ENCODE peak calls at places on chromosomes 11 and 22, in four cellular contexts. I, O, A and Y are unnamed samples.

GRCh38 chr11:19344661-19345518 is 104.1 kb upstream of the E2F8 start:
- DNase-seq in O (no peak), I (no peak), A (no peak), Y (peak)

GRCh38 chr11:124402326-124402922 is 3.6 kb upstream of the OR8B3 start:
- DNase-seq in O (peak), A (no peak), I (peak), Y (peak)

GRCh38 chr11:134559617-134559992 is 147.6 kb upstream of the B3GAT1 start:
- DNase-seq in O (no peak), I (no peak), A (no peak), Y (no peak)

GRCh38 chr11:104547996-104548661 is 350.1 kb downstream of the CASP12 start:
- DNase-seq in A (no peak), O (no peak), I (no peak), Y (peak)

GRCh38 chr11:103800406-103801114 is 235.9 kb upstream of the DDI1 start:
- DNase-seq in I (no peak), A (no peak), O (no peak), Y (peak)

GRCh38 chr11:35618497-35619029 is 303 bp downstream of the FJX1 start:
- DNase-seq in I (peak), A (no peak), O (no peak), Y (no peak)

GRCh38 chr11:16293204-16293681 is 63.1 kb downstream of the SOX6 start:
- DNase-seq in O (no peak), A (no peak), I (peak), Y (no peak)

GRCh38 chr11:28447226-28447625 is 339.0 kb downstream of the METTL15 start:
- DNase-seq in I (no peak), A (no peak), O (peak), Y (no peak)

GRCh38 chr22:38696606-38697005 is 4.1 kb downstream of the JOSD1 start:
- DNase-seq in O (peak), A (no peak), I (no peak), Y (no peak)

GRCh38 chr11:126929186-126930085 is 71.1 kb downstream of the KIRREL3 start:
- DNase-seq in A (no peak), O (no peak), I (no peak), Y (no peak)

GRCh38 chr11:21604564-21604963 is 588.3 kb upstream of the ANO5 start:
- DNase-seq in I (no peak), A (no peak), O (no peak), Y (no peak)

GRCh38 chr11:76247091-76247490 is 40.8 kb upstream of the WNT11 start:
- DNase-seq in O (no peak), A (no peak), I (no peak), Y (no peak)

GRCh38 chr11:116787436-116787785 is 412 bp downstream of the ZPR1 start:
- DNase-seq in I (no peak), A (no peak), O (no peak), Y (no peak)

GRCh38 chr11:93743316-93743715 is 1.8 kb downstream of the C11orf54 start:
- DNase-seq in I (no peak), O (no peak), A (no peak), Y (no peak)

GRCh38 chr11:8905528-8906165 is 5.3 kb upstream of the AKIP1 start:
- DNase-seq in O (no peak), A (no peak), I (no peak), Y (no peak)

GRCh38 chr11:14894657-14895598 is 2.9 kb upstream of the CYP2R1 start:
- DNase-seq in A (no peak), O (no peak), I (peak), Y (no peak)

GRCh38 chr11:61460474-61460881 is 30.6 kb downstream of the SDHAF2 start:
- DNase-seq in O (no peak), I (no peak), A (no peak), Y (no peak)

GRCh38 chr11:128714121-128714520 is 20.2 kb downstream of the FLI1 start:
- DNase-seq in O (no peak), A (no peak), I (no peak), Y (no peak)

GRCh38 chr11:75308116-75308515 is 43.3 kb downstream of the ARRB1 start:
- DNase-seq in O (no peak), I (no peak), A (no peak), Y (no peak)

DNA sequence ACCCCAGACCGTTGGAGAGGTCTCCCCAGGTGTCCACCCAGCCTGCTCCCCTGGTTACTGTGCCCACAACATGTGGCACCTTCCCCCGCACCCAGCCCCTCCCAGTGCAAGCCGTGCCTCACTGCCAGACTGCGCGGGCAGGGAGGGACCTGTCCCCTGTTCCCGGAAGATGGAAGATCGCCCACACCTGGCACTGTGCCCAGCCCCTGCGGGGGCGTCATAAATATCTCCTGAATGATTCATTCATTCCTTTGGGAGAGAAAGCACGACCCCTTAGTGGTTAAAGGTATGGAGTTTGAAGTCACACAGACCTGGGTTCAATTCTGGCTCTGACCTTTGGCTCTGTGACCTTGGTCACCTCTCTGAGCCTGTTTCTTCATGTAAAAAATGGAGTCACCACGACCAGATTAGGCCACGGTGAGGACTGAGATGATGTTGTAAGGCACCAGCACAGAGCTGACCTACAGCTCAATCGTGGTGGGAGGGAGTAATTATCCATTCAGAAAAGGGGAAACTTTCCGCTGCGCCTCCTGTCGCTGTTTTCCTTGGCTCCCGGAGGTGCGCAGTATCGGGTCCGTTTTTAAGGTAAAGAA is 497 bp upstream of the SYT12 start:
- DNase-seq in O (no peak), A (no peak), I (no peak), Y (no peak)
- TF ChIP-seq CREM in O (no peak), A (no peak), I (no peak), Y (no peak)

DNA sequence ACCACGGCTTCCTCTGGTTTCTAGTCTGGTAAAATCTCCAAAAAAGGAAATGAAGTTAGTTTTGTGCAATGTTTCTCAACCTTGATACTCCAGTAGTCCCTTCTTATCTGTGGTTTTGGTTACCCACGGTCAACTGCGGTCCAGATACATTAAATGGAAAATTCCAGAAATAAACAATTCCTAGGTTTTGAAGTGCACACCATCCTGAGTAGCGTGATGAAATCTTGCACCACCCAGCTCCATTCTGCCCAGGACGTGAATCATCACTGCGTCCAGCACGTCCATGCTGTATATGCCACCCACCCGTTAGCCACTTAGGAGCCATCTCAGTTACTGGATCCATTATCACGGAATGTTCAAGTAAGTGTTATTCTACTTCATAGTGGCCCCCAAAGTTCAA is 117.0 kb downstream of the FBXO7 start:
- DNase-seq in I (no peak), O (no peak), A (no peak), Y (no peak)
- TF ChIP-seq CREM in I (no peak), O (no peak), A (no peak), Y (no peak)

GRCh38 chr11:12482839-12483238 is 105.5 kb downstream of the PARVA start:
- DNase-seq in I (no peak), O (no peak), A (no peak), Y (no peak)
- TF ChIP-seq CREM in I (no peak), O (no peak), A (no peak), Y (no peak)

GRCh38 chr11:119797736-119798135 is 68.7 kb upstream of the NECTIN1 start:
- DNase-seq in A (no peak), O (no peak), I (no peak), Y (peak)

GRCh38 chr11:119800619-119801018 is 71.6 kb upstream of the NECTIN1 start:
- DNase-seq in A (no peak), O (no peak), I (no peak), Y (no peak)

GRCh38 chr11:119798656-119799055 is 69.7 kb upstream of the NECTIN1 start:
- DNase-seq in I (no peak), O (no peak), A (no peak), Y (no peak)

GRCh38 chr11:119803139-119803538 is 74.1 kb upstream of the NECTIN1 start:
- DNase-seq in A (no peak), O (no peak), I (no peak), Y (no peak)

DNA sequence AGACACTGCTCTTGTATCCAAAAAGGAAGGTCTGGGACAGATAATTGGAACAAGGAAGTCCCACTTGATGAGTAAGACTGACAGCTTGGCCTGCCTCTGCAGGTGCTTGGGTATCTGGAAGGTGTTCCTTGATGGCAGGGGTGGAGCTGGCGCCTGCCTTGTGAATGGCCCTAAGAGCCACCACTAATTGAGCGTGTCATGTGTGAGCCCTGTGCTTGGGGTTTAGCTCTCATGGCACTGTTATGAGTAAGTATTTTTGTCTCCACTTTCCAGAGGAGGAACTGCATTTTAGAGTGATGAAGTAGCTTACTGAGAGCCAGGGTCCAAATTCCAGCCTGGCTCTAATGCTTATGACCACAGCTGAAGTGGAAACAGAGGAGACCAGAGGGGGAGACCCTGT is 71.2 kb upstream of the NECTIN1 start:
- DNase-seq in I (no peak), A (no peak), O (no peak), Y (no peak)
- TF ChIP-seq CREM in I (no peak), A (no peak), O (no peak), Y (no peak)

DNA sequence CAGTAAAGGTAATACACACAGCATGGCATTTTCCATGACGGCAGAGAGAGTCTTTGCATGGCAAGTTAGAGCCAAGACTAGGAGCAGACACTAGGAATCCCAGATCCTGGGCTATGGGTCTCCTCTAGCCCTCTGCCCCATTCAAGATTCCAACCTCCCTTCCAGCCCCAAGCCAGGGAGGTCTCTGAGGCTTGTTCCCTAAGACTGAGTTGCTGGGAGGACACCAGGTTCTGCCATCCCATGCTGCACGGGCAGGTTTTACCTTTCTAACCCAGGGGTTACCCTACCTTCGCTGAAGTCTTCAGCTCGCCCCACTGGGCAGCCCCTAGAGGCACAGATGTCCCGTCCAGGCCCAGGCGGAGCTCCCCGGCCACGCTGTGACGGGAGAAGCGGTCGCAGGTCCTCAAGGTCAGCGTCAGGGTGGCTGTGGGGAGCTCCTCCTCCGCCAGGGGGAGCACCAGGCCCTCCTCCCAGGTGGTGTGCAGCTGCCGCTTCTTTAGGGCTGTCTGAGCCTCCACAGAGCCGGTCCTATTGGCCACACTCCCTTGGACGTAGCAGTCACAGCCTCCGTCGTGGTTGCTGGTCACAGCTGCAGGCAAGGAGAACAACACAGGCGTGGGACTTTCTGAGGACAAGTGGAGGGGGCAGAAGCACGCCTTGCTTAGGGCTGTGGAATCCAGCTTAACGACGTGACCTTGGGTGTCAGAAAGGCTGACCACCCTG is 33.8 kb downstream of the SYT13 start:
- DNase-seq in O (peak), A (no peak), I (peak), Y (peak)
- TF ChIP-seq CREM in O (no peak), A (no peak), I (peak), Y (no peak)

GRCh38 chr11:17892409-17892808 is 120.4 kb downstream of the SERGEF start:
- DNase-seq in A (no peak), O (no peak), I (no peak), Y (no peak)

GRCh38 chr11:17898071-17898470 is 114.8 kb downstream of the SERGEF start:
- DNase-seq in I (no peak), O (no peak), A (no peak), Y (no peak)

GRCh38 chr11:17897495-17897894 is 115.4 kb downstream of the SERGEF start:
- DNase-seq in O (no peak), A (no peak), I (no peak), Y (no peak)

GRCh38 chr11:17898782-17899181 is 114.1 kb downstream of the SERGEF start:
- DNase-seq in A (no peak), I (peak), O (no peak), Y (peak)

GRCh38 chr11:17894929-17895658 is 117.8 kb downstream of the SERGEF start:
- DNase-seq in I (no peak), A (no peak), O (no peak), Y (no peak)
- TF ChIP-seq CREM in I (no peak), A (no peak), O (no peak), Y (no peak)

GRCh38 chr11:118015385-118015841 is 29.2 kb downstream of the IL10RA start:
- DNase-seq in I (no peak), O (no peak), A (no peak), Y (no peak)

GRCh38 chr11:118009821-118010737 is 23.9 kb downstream of the IL10RA start:
- DNase-seq in A (no peak), O (no peak), I (no peak), Y (no peak)

GRCh38 chr11:118010738-118011461 is 24.7 kb downstream of the IL10RA start:
- DNase-seq in O (no peak), A (peak), I (peak), Y (no peak)

GRCh38 chr11:118014022-118014421 is 27.8 kb downstream of the IL10RA start:
- DNase-seq in O (no peak), A (no peak), I (no peak), Y (no peak)

DNA sequence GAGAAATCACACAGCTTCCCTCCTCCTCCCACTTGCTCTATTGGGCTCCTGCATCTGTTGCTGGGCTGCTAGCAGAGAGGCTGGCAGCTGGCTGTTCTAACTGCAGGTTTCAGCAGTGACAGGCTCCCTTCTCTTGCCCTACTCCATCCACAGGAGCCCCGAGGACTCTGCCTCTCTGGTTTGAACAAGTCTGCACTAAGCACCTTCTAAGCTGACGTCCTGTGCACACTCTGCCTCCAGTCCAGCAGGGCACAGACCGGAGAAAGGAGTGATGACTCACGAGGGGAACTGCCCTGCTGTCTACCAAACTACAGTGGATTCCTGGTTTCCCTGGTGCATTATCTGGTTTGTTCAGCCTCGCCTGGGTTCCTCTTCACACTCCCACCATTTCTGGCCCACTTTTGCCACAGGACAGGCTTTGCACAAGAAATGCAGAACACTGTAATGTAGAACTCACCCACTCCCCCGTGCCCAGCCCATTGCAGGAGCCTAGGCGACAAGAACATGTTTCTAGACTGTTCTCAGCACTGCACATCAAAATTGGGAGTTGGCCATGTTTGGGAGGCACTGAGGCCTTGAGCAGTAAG is 26.0 kb downstream of the IL10RA start:
- DNase-seq in O (no peak), I (peak), A (no peak), Y (no peak)
- TF ChIP-seq CREM in O (no peak), I (peak), A (no peak), Y (no peak)

GRCh38 chr11:69903206-69903605 is 84.0 kb upstream of the FGF3 start:
- DNase-seq in O (no peak), A (no peak), I (no peak), Y (no peak)
- TF ChIP-seq CREM in O (no peak), A (no peak), I (no peak), Y (no peak)

DNA sequence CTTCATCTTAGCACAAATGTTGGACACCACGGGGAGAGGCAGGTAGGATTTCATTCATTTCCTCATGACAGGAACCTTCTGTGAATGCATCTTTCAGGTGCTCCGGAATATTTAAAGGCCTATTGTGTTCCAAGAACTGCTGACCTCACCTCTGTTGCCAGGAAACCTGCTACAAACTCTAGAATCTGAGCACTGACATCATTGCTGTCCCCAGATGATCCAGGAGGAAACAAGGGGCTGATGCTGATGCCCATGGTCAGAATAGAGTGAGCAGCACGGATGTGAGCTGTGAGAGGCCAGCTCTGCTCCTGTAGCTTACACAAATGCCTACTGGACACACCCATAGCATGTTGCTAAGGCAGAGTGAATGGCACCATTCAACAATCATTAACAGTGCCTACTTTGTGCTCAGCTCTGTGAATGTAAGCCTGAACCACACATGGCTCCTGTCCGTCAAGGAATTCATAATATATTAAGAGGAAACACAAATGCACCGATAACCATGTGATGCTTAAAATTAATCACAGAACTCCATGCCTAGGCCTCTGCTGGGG is 276.7 kb upstream of the API5 start:
- DNase-seq in O (no peak), I (no peak), A (no peak), Y (no peak)
- TF ChIP-seq CREM in O (no peak), I (no peak), A (no peak), Y (no peak)

DNA sequence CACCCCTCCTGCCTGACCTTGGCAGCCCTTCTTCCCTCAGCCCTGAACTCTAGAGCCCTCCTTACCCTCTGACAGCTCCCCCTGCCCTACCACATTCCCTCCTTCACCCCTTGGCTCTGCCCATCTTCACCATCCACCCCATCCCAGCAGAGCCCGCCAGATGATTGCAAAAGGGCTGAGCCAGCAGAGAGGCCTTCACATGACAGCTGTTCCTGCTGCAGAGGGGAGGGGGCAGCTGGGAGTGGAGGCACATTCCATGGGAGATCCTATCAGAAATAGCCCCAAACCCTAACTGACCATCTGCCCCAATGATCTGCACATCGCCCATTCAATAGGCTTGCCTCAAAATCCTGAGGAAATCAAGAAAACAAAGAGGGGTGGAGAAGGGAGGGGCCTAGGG is 7.8 kb upstream of the AHNAK start:
- DNase-seq in I (no peak), A (no peak), O (no peak), Y (no peak)
- TF ChIP-seq CREM in I (no peak), A (no peak), O (no peak), Y (no peak)